ENCODE peak calls at places on chromosomes 7 and 10, in eight cellular contexts. F is esophagus squamous epithelium; B is PC-3; K is AG04449; D is GM13976; O is CD4-positive, alpha-beta T cell; G is cardiac muscle cell; Z is uterus. W is an unnamed sample.

GRCh38 chr7:26964409-26964808 is 100.0 kb upstream of the SKAP2 start:
- DNase-seq in F (no peak), B (no peak), K (no peak), D (no peak), O (no peak), G (no peak), Z (no peak), W (no peak)

GRCh38 chr10:78613132-78613531 is 455.6 kb upstream of the ZMIZ1 start:
- DNase-seq in F (no peak), B (no peak), K (no peak), D (no peak), O (no peak), G (no peak), Z (no peak), W (no peak)

GRCh38 chr7:98836811-98837631 is 32.8 kb downstream of the TMEM130 start:
- DNase-seq in F (no peak), B (peak), K (no peak), D (peak), O (no peak), G (peak), Z (no peak), W (no peak)

GRCh38 chr10:119268871-119269506 is 61.6 kb downstream of the GRK5 start:
- DNase-seq in F (no peak), B (no peak), K (no peak), D (peak), O (peak), G (no peak), Z (no peak), W (no peak)

GRCh38 chr10:30052062-30052461 is 7.3 kb downstream of the JCAD start:
- DNase-seq in F (no peak), B (peak), K (no peak), D (no peak), O (no peak), G (no peak), Z (no peak), W (no peak)

GRCh38 chr10:69446650-69447151 is 4.6 kb upstream of the TSPAN15 start:
- DNase-seq in F (no peak), B (peak), K (peak), D (no peak), O (no peak), G (no peak), Z (no peak), W (no peak)

GRCh38 chr10:99748823-99749451 is 16.9 kb downstream of the CUTC start:
- DNase-seq in F (no peak), B (no peak), K (no peak), D (no peak), O (no peak), G (no peak), Z (no peak), W (no peak)

GRCh38 chr10:43229208-43230061 is 37.4 kb downstream of the RASGEF1A start:
- DNase-seq in F (no peak), B (no peak), K (no peak), D (no peak), O (peak), G (peak), Z (peak), W (no peak)

GRCh38 chr7:28551311-28551710 is 139.0 kb downstream of the CREB5 start:
- DNase-seq in F (no peak), B (no peak), K (no peak), D (no peak), O (no peak), G (no peak), Z (no peak), W (no peak)

GRCh38 chr10:19815036-19815435 is 1.2 kb upstream of the PLXDC2 start:
- DNase-seq in F (no peak), B (no peak), K (no peak), D (no peak), O (no peak), G (no peak), Z (no peak), W (no peak)

GRCh38 chr10:52351911-52352310 is 37.8 kb downstream of the DKK1 start:
- DNase-seq in F (no peak), B (peak), K (peak), D (no peak), O (no peak), G (no peak), Z (no peak), W (no peak)

GRCh38 chr7:37489703-37490102 is 41.0 kb upstream of the ELMO1 start:
- DNase-seq in F (no peak), B (no peak), K (no peak), D (no peak), O (no peak), G (no peak), Z (no peak), W (no peak)

GRCh38 chr7:134101716-134102115 is 25.4 kb upstream of the LRGUK start:
- DNase-seq in F (no peak), B (no peak), K (no peak), D (no peak), O (no peak), G (no peak), Z (no peak), W (no peak)

GRCh38 chr7:2811476-2812118 is 32.5 kb downstream of the GNA12 start:
- DNase-seq in F (no peak), B (no peak), K (no peak), D (no peak), O (no peak), G (no peak), Z (peak), W (peak)

GRCh38 chr10:101485681-101486554 is 102.1 kb downstream of the POLL start:
- DNase-seq in F (no peak), B (no peak), K (no peak), D (no peak), O (no peak), G (no peak), Z (peak), W (no peak)

GRCh38 chr10:108204528-108205313 is 1040.2 kb upstream of the SORCS1 start:
- DNase-seq in F (no peak), B (peak), K (no peak), D (peak), O (no peak), G (peak), Z (no peak), W (no peak)

GRCh38 chr10:10500941-10501340 is 516.7 kb upstream of the CELF2 start:
- DNase-seq in F (no peak), B (no peak), K (peak), D (no peak), O (no peak), G (no peak), Z (no peak), W (no peak)

GRCh38 chr7:36638586-36639265 is 85.6 kb downstream of the AOAH start:
- DNase-seq in F (no peak), B (no peak), K (no peak), D (no peak), O (no peak), G (no peak), Z (no peak), W (no peak)

GRCh38 chr7:38655833-38656774 is 24.9 kb upstream of the AMPH start:
- DNase-seq in F (no peak), B (no peak), K (no peak), D (no peak), O (no peak), G (no peak), Z (no peak), W (no peak)

GRCh38 chr10:49149881-49150280 is 16.1 kb upstream of the FAM170B start:
- DNase-seq in F (no peak), B (no peak), K (no peak), D (no peak), O (no peak), G (no peak), Z (no peak), W (no peak)

GRCh38 chr10:100508691-100509150 is 10.9 kb downstream of the SEC31B start:
- DNase-seq in F (no peak), B (peak), K (no peak), D (peak), O (peak), G (peak), Z (no peak), W (peak)

GRCh38 chr7:28161319-28161718 is 19.3 kb downstream of the JAZF1 start:
- DNase-seq in F (no peak), B (no peak), K (no peak), D (no peak), O (no peak), G (no peak), Z (no peak), W (no peak)

GRCh38 chr10:88293073-88293472 is 290.0 kb downstream of the RNLS start:
- DNase-seq in F (no peak), B (no peak), K (peak), D (no peak), O (no peak), G (no peak), Z (no peak), W (no peak)

GRCh38 chr10:77410523-77410922 is 227.1 kb downstream of the KCNMA1 start:
- DNase-seq in F (no peak), B (no peak), K (no peak), D (no peak), O (no peak), G (peak), Z (no peak), W (no peak)

GRCh38 chr7:106063039-106063438 is 49.1 kb downstream of the SYPL1 start:
- DNase-seq in F (no peak), B (no peak), K (no peak), D (no peak), O (no peak), G (no peak), Z (no peak), W (no peak)

GRCh38 chr10:63723320-63723719 is 202.1 kb downstream of the REEP3 start:
- DNase-seq in F (no peak), B (no peak), K (no peak), D (no peak), O (no peak), G (no peak), Z (no peak), W (no peak)

GRCh38 chr10:125265579-125265955 is 105.2 kb upstream of the CTBP2 start:
- DNase-seq in F (no peak), B (peak), K (no peak), D (no peak), O (no peak), G (no peak), Z (no peak), W (no peak)

GRCh38 chr10:1037098-1037497 is 11.4 kb upstream of the IDI2 start:
- DNase-seq in F (no peak), B (no peak), K (no peak), D (no peak), O (no peak), G (no peak), Z (no peak), W (no peak)

GRCh38 chr7:101915000-101915399 is 97.6 kb downstream of the CUX1 start:
- DNase-seq in F (no peak), B (no peak), K (no peak), D (no peak), O (no peak), G (no peak), Z (no peak), W (no peak)

GRCh38 chr10:123241391-123242141 is 87.4 kb downstream of the BUB3 start:
- DNase-seq in F (no peak), B (no peak), K (no peak), D (peak), O (peak), G (no peak), Z (no peak), W (no peak)

GRCh38 chr10:3235395-3235794 is 62.8 kb upstream of the PITRM1 start:
- DNase-seq in F (no peak), B (no peak), K (no peak), D (no peak), O (no peak), G (no peak), Z (no peak), W (no peak)

GRCh38 chr10:3229815-3230214 is 57.2 kb upstream of the PITRM1 start:
- DNase-seq in F (no peak), B (no peak), K (no peak), D (no peak), O (no peak), G (no peak), Z (no peak), W (no peak)

GRCh38 chr10:3228610-3228945 is 56.0 kb upstream of the PITRM1 start:
- DNase-seq in F (no peak), B (no peak), K (no peak), D (no peak), O (no peak), G (no peak), Z (no peak), W (no peak)

GRCh38 chr10:3233486-3233990 is 61.0 kb upstream of the PITRM1 start:
- DNase-seq in F (no peak), B (no peak), K (no peak), D (no peak), O (no peak), G (no peak), Z (no peak), W (no peak)

GRCh38 chr10:3231951-3232730 is 59.6 kb upstream of the PITRM1 start:
- DNase-seq in F (no peak), B (no peak), K (no peak), D (no peak), O (no peak), G (no peak), Z (no peak), W (no peak)
- TF ChIP-seq CTCF in F (no peak), B (no peak), K (peak), D (no peak), O (no peak), G (peak), Z (no peak), W (no peak)

DNA sequence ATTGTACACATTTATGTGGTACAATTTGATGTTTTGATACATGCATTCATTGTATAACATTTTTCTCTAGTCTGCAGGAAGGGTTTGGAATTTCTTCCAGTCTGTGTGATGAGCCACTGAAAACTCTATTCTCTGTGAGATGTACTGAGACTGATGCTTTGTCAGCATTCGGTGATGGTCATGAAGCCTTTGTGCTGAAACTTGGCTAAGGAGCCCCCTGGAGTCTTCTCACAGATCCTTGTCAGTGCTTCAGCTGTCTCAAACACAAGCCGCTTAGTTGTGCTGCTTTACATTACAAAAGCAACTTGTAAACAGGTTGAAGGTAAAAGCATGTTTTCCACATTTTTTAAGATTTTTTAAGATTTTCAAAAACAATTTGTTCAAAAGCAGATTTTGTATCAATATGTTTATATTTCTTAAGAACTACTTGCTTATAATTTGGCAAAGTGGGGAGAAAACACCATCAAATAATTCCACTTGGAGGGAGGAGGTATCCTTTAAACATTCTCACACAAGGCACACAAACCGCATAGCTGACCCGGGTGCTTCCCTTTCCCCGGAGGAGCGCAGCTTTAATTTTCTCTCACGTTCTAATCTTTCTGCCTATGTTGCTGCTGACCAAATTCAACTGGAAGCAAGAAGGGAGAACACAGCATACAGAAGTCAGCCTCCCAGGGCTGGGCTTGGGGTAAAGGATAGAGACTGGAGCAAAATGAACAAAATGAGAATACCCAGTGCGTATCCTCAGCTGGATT is 249.8 kb upstream of the VSTM2A start:
- DNase-seq in F (no peak), B (no peak), K (no peak), D (no peak), O (no peak), G (no peak), Z (no peak), W (no peak)
- TF ChIP-seq CTCF in F (no peak), B (no peak), K (no peak), D (no peak), O (no peak), G (no peak), Z (no peak), W (no peak)

DNA sequence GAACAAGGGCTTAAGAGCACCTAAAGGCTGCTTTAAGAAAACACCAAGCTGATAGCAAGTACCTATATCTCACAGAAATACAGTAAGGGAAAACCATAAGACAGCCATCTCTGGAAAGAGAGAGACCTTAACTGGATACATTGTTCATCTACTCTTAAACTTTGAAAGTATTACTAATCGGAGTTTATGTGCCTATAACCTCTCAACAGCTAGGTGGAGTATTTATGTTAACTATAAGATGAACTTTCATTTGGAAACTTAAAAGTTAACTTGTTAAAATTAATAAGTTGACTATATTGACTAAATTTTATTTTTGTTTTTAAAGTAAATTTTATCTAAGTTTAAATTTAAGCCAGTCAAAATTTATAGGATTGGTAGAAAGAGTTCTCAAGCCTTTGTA is 90.6 kb downstream of the USP6NL start:
- DNase-seq in F (no peak), B (no peak), K (no peak), D (no peak), O (no peak), G (no peak), Z (no peak), W (no peak)
- TF ChIP-seq CTCF in F (no peak), B (peak), K (no peak), D (no peak), O (no peak), G (no peak), Z (no peak), W (no peak)

GRCh38 chr10:71693377-71693776 is 26.2 kb downstream of the C10orf105 start:
- DNase-seq in F (no peak), B (peak), K (no peak), D (no peak), O (no peak), G (no peak), Z (no peak), W (no peak)

GRCh38 chr10:71692598-71693307 is 26.8 kb downstream of the C10orf105 start:
- DNase-seq in F (no peak), B (no peak), K (no peak), D (no peak), O (no peak), G (no peak), Z (no peak), W (no peak)

GRCh38 chr10:71695502-71696476 is 23.8 kb downstream of the C10orf105 start:
- DNase-seq in F (no peak), B (no peak), K (no peak), D (no peak), O (no peak), G (no peak), Z (no peak), W (no peak)

GRCh38 chr10:71694567-71694968 is 25.0 kb downstream of the C10orf105 start:
- DNase-seq in F (peak), B (no peak), K (no peak), D (peak), O (no peak), G (no peak), Z (no peak), W (no peak)

GRCh38 chr10:71694039-71694471 is 25.5 kb downstream of the C10orf105 start:
- DNase-seq in F (no peak), B (no peak), K (no peak), D (no peak), O (no peak), G (no peak), Z (no peak), W (no peak)
- TF ChIP-seq CTCF in F (no peak), B (no peak), K (no peak), D (no peak), O (no peak), G (no peak), Z (no peak), W (no peak)

GRCh38 chr7:41709621-41710020 is 6.7 kb upstream of the INHBA start:
- DNase-seq in F (no peak), B (peak), K (peak), D (no peak), O (no peak), G (no peak), Z (no peak), W (no peak)
- TF ChIP-seq CTCF in F (no peak), B (no peak), K (no peak), D (no peak), O (no peak), G (no peak), Z (no peak), W (no peak)

DNA sequence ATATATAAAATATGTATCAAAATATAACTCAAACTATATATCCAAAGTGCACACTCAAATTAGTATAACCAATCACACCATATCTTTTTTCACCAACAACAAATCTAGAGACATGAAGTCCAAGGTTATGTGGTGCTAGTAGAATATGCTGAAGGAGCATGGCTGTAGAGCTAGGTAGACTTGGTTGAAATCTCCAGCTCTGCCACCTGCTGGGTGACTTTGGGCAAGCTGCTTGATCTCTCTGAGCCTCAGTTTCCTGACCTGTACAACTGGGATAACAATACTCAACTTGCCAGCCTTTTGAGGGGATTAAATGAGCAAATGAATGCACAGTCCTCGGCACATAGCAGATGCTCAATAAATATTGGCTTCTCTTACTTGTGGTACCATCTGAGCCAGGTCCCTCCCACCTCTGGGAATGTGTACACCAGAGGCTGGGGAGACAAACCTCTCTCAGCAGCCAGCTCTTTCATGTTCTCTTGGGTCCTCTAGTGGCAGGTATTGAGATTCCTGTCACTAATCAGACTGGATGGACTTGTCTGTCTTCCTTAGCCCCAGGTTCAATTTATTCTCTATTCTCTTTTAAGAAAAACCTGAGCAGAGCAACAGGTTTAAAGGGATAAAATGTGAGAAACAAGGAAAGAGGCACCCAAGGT is 94.3 kb upstream of the PDE1C start:
- DNase-seq in F (no peak), B (peak), K (no peak), D (no peak), O (no peak), G (peak), Z (no peak), W (no peak)
- TF ChIP-seq CTCF in F (peak), B (peak), K (peak), D (peak), O (no peak), G (peak), Z (no peak), W (no peak)

GRCh38 chr7:112214887-112215286 is 8.4 kb downstream of the ZNF277 start:
- DNase-seq in F (no peak), B (no peak), K (no peak), D (no peak), O (no peak), G (no peak), Z (no peak), W (no peak)
- TF ChIP-seq CTCF in F (no peak), B (peak), K (no peak), D (no peak), O (no peak), G (no peak), Z (no peak), W (no peak)

GRCh38 chr7:107946451-107946850 is 55.5 kb downstream of the DLD start:
- DNase-seq in F (no peak), B (no peak), K (no peak), D (no peak), O (no peak), G (no peak), Z (no peak), W (no peak)

GRCh38 chr7:107946881-107947280 is 55.9 kb downstream of the DLD start:
- DNase-seq in F (no peak), B (no peak), K (no peak), D (no peak), O (no peak), G (no peak), Z (no peak), W (no peak)

GRCh38 chr7:107943018-107943417 is 52.0 kb downstream of the DLD start:
- DNase-seq in F (no peak), B (no peak), K (no peak), D (no peak), O (no peak), G (no peak), Z (no peak), W (no peak)

GRCh38 chr7:107944776-107945175 is 53.8 kb downstream of the DLD start:
- DNase-seq in F (no peak), B (no peak), K (no peak), D (no peak), O (no peak), G (no peak), Z (no peak), W (no peak)

GRCh38 chr7:107945332-107945731 is 54.3 kb downstream of the DLD start:
- DNase-seq in F (no peak), B (no peak), K (no peak), D (no peak), O (no peak), G (no peak), Z (no peak), W (no peak)
- TF ChIP-seq CTCF in F (no peak), B (no peak), K (no peak), D (no peak), O (no peak), G (no peak), Z (no peak), W (no peak)

GRCh38 chr7:8040768-8041369 is 72.3 kb downstream of the GLCCI1 start:
- DNase-seq in F (no peak), B (no peak), K (no peak), D (no peak), O (no peak), G (no peak), Z (no peak), W (no peak)

GRCh38 chr7:8037151-8037550 is 68.6 kb downstream of the GLCCI1 start:
- DNase-seq in F (no peak), B (peak), K (no peak), D (no peak), O (no peak), G (no peak), Z (no peak), W (no peak)

GRCh38 chr7:8035190-8035589 is 66.6 kb downstream of the GLCCI1 start:
- DNase-seq in F (no peak), B (no peak), K (no peak), D (no peak), O (no peak), G (no peak), Z (no peak), W (no peak)

GRCh38 chr7:8035647-8036518 is 67.3 kb downstream of the GLCCI1 start:
- DNase-seq in F (no peak), B (peak), K (no peak), D (no peak), O (no peak), G (peak), Z (no peak), W (no peak)
- TF ChIP-seq CTCF in F (peak), B (peak), K (peak), D (no peak), O (peak), G (peak), Z (no peak), W (no peak)